ENCODE peak calls at places on chromosomes 1 and 21, in four cellular contexts. One of them, this sample, is unnamed. For H3K4me1, the result is how much of the 10 kb centered on the place peaks cover.

GRCh38 chr21:40053007-40053406 is 185.8 kb downstream of the PCP4 start:
- DNase-seq in CD8-positive, alpha-beta memory T cell: no peak
- DNase-seq in cardiac muscle cell: no peak
- DNase-seq in right lobe of liver: no peak
- DNase-seq in this sample: peak

GRCh38 chr1:206808615-206809014 is 36.3 kb upstream of the IL10 start:
- DNase-seq in CD8-positive, alpha-beta memory T cell: peak
- DNase-seq in right lobe of liver: no peak
- DNase-seq in cardiac muscle cell: peak
- DNase-seq in this sample: no peak

GRCh38 chr21:43909736-43910455 is 44.9 kb downstream of the AGPAT3 start:
- DNase-seq in CD8-positive, alpha-beta memory T cell: no peak
- DNase-seq in right lobe of liver: no peak
- DNase-seq in cardiac muscle cell: no peak
- DNase-seq in this sample: no peak

GRCh38 chr21:44291936-44292811 is 6.5 kb downstream of the AIRE start:
- DNase-seq in right lobe of liver: no peak
- DNase-seq in cardiac muscle cell: no peak
- DNase-seq in CD8-positive, alpha-beta memory T cell: no peak
- DNase-seq in this sample: no peak

GRCh38 chr1:150362721-150363425 is 1.1 kb upstream of the RPRD2 start:
- DNase-seq in right lobe of liver: no peak
- DNase-seq in cardiac muscle cell: no peak
- DNase-seq in CD8-positive, alpha-beta memory T cell: no peak
- DNase-seq in this sample: no peak

GRCh38 chr1:245561659-245562234 is 407.0 kb downstream of the KIF26B start:
- DNase-seq in CD8-positive, alpha-beta memory T cell: no peak
- DNase-seq in cardiac muscle cell: no peak
- DNase-seq in right lobe of liver: no peak
- DNase-seq in this sample: no peak

GRCh38 chr1:226417830-226418546 is 10.1 kb upstream of the PARP1 start:
- DNase-seq in CD8-positive, alpha-beta memory T cell: no peak
- DNase-seq in cardiac muscle cell: no peak
- DNase-seq in right lobe of liver: no peak
- DNase-seq in this sample: no peak

GRCh38 chr1:8790478-8790877 is 27.0 kb downstream of the RERE start:
- DNase-seq in right lobe of liver: no peak
- DNase-seq in CD8-positive, alpha-beta memory T cell: no peak
- DNase-seq in cardiac muscle cell: no peak
- DNase-seq in this sample: no peak

GRCh38 chr1:205812271-205812877 is 624 bp downstream of the SLC41A1 start:
- DNase-seq in right lobe of liver: no peak
- DNase-seq in cardiac muscle cell: peak
- DNase-seq in CD8-positive, alpha-beta memory T cell: no peak
- DNase-seq in this sample: no peak

GRCh38 chr21:26842976-26843911 is 2.0 kb downstream of the ADAMTS1 start:
- DNase-seq in CD8-positive, alpha-beta memory T cell: no peak
- DNase-seq in right lobe of liver: peak
- DNase-seq in cardiac muscle cell: peak
- DNase-seq in this sample: peak

GRCh38 chr21:26840912-26841311 is 4.3 kb downstream of the ADAMTS1 start:
- DNase-seq in cardiac muscle cell: no peak
- DNase-seq in CD8-positive, alpha-beta memory T cell: no peak
- DNase-seq in right lobe of liver: no peak
- DNase-seq in this sample: peak

GRCh38 chr21:26842300-26842699 is 2.9 kb downstream of the ADAMTS1 start:
- DNase-seq in cardiac muscle cell: no peak
- DNase-seq in CD8-positive, alpha-beta memory T cell: no peak
- DNase-seq in right lobe of liver: no peak
- DNase-seq in this sample: no peak

GRCh38 chr21:26837539-26837938 is 7.7 kb downstream of the ADAMTS1 start:
- DNase-seq in right lobe of liver: no peak
- DNase-seq in CD8-positive, alpha-beta memory T cell: no peak
- DNase-seq in cardiac muscle cell: no peak
- DNase-seq in this sample: peak

GRCh38 chr21:26840206-26840605 is 5.0 kb downstream of the ADAMTS1 start:
- DNase-seq in CD8-positive, alpha-beta memory T cell: no peak
- DNase-seq in right lobe of liver: peak
- DNase-seq in cardiac muscle cell: no peak
- DNase-seq in this sample: peak
- H3K4me3 ChIP-seq in CD8-positive, alpha-beta memory T cell: no peak
- H3K4me3 ChIP-seq in right lobe of liver: no peak
- H3K4me3 ChIP-seq in cardiac muscle cell: no peak
- H3K4me3 ChIP-seq in this sample: peak

GRCh38 chr21:16423921-16424320 is 694.1 kb downstream of the USP25 start:
- DNase-seq in cardiac muscle cell: no peak
- DNase-seq in right lobe of liver: no peak
- DNase-seq in CD8-positive, alpha-beta memory T cell: no peak
- DNase-seq in this sample: no peak
- H3K27ac ChIP-seq in cardiac muscle cell: no peak
- H3K27ac ChIP-seq in right lobe of liver: peak
- H3K27ac ChIP-seq in CD8-positive, alpha-beta memory T cell: no peak
- H3K27ac ChIP-seq in this sample: peak

GRCh38 chr1:54462597-54463258 is 56.5 kb upstream of the SSBP3 start:
- DNase-seq in cardiac muscle cell: no peak
- DNase-seq in CD8-positive, alpha-beta memory T cell: no peak
- DNase-seq in right lobe of liver: no peak
- DNase-seq in this sample: no peak
- H3K4me1 ChIP-seq in cardiac muscle cell: half or more
- H3K4me1 ChIP-seq in CD8-positive, alpha-beta memory T cell: under half
- H3K4me1 ChIP-seq in right lobe of liver: under half
- H3K4me1 ChIP-seq in this sample: under half

GRCh38 chr1:118986291-118986838 is 1.8 kb downstream of the TBX15 start:
- DNase-seq in CD8-positive, alpha-beta memory T cell: no peak
- DNase-seq in right lobe of liver: no peak
- DNase-seq in cardiac muscle cell: no peak
- DNase-seq in this sample: no peak
- H3K4me3 ChIP-seq in CD8-positive, alpha-beta memory T cell: no peak
- H3K4me3 ChIP-seq in right lobe of liver: no peak
- H3K4me3 ChIP-seq in cardiac muscle cell: no peak
- H3K4me3 ChIP-seq in this sample: no peak

DNA sequence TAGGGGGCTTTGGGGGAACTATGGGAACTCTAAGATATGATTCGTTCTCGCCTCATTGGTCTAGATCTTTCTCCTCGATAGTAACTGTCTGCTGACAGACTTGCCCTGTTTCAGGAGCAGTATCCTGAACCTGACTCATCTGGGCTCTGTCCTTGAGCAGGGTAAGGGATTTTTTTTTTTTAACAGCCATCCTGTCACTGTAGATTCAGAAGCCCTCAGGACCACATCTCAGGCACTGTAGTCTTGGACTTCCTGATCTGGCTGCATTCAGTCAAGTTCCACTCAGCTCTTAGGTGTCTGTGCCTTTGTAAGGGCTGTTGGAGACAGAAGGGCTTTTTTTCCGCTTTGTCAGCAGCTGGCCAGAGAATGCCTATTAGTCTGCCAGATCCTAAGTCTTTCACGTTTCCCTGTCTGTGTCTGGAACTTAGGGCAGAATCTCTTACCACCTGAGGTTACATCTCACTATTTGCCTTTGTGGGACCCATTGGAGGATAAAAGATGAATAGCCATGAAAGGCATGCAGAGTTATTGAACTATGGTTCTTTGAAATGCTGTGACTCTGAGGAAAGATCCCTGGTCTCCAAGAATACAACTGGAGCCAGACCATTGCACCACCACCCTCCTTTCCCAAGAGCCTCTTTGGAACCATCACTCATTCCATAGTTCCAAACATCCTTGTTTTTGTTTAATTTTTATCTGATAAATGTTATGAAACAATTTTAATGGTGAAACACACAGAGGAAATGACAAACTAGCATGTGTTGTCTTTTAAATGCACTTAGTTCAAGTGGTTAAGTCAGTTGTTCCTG is 49.7 kb upstream of the MACF1 start:
- DNase-seq in CD8-positive, alpha-beta memory T cell: no peak
- DNase-seq in cardiac muscle cell: peak
- DNase-seq in right lobe of liver: peak
- DNase-seq in this sample: no peak
- H3K27ac ChIP-seq in CD8-positive, alpha-beta memory T cell: no peak
- H3K27ac ChIP-seq in cardiac muscle cell: peak
- H3K27ac ChIP-seq in right lobe of liver: peak
- H3K27ac ChIP-seq in this sample: peak

DNA sequence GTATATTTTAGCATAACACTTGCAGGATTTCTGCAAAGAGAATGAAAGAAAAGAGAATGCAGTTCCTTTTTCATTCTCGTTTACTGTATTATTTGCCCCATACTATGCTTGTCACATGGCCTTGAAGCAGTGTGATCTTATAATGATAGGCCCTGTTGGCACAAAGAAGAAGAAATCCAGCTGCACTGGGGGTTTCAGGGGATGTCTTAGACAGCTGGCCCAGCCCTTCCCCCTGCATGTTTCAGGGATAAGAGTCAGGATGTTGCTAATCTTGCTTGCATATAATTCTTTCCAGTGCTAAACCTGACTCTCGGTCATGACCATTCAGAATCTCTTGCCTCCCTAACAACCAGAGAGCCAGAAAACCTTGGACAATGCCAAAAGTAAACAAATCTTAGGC is 369.5 kb downstream of the SEC16B start:
- DNase-seq in right lobe of liver: no peak
- DNase-seq in cardiac muscle cell: no peak
- DNase-seq in CD8-positive, alpha-beta memory T cell: no peak
- DNase-seq in this sample: no peak
- H3K4me1 ChIP-seq in right lobe of liver: under half
- H3K4me1 ChIP-seq in cardiac muscle cell: under half
- H3K4me1 ChIP-seq in CD8-positive, alpha-beta memory T cell: under half
- H3K4me1 ChIP-seq in this sample: under half

GRCh38 chr1:18641005-18641941 is 10.6 kb downstream of the PAX7 start:
- DNase-seq in right lobe of liver: no peak
- DNase-seq in CD8-positive, alpha-beta memory T cell: no peak
- DNase-seq in cardiac muscle cell: no peak
- DNase-seq in this sample: no peak
- H3K4me3 ChIP-seq in right lobe of liver: no peak
- H3K4me3 ChIP-seq in CD8-positive, alpha-beta memory T cell: no peak
- H3K4me3 ChIP-seq in cardiac muscle cell: no peak
- H3K4me3 ChIP-seq in this sample: no peak

GRCh38 chr1:30881266-30882181 is 27.0 kb downstream of the SDC3 start:
- DNase-seq in cardiac muscle cell: no peak
- DNase-seq in right lobe of liver: no peak
- DNase-seq in CD8-positive, alpha-beta memory T cell: no peak
- DNase-seq in this sample: peak

GRCh38 chr1:30879126-30879786 is 29.3 kb downstream of the SDC3 start:
- DNase-seq in right lobe of liver: no peak
- DNase-seq in cardiac muscle cell: no peak
- DNase-seq in CD8-positive, alpha-beta memory T cell: no peak
- DNase-seq in this sample: no peak

GRCh38 chr1:30878559-30878958 is 30.0 kb downstream of the SDC3 start:
- DNase-seq in cardiac muscle cell: no peak
- DNase-seq in right lobe of liver: no peak
- DNase-seq in CD8-positive, alpha-beta memory T cell: no peak
- DNase-seq in this sample: no peak

GRCh38 chr1:30880631-30881155 is 27.9 kb downstream of the SDC3 start:
- DNase-seq in cardiac muscle cell: no peak
- DNase-seq in CD8-positive, alpha-beta memory T cell: no peak
- DNase-seq in right lobe of liver: no peak
- DNase-seq in this sample: peak

DNA sequence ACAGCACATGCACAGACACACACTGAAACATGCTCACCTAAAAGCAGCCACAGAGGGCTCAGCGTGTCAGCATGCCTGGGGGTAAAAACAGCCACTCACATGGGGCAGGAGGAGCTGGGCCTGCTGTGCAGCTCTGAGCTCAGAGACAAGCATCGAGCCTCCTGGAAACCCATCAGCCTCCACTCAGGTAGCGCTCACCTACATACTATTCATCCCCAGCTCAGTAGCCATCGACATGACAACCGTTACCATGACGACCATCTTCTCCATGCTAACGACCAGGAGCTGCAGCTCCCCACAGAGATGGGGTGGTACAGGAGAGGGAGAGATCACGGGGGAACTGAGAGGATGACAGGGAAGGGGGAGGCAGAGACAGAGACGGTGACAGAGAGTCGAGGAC is 28.6 kb downstream of the SDC3 start:
- DNase-seq in CD8-positive, alpha-beta memory T cell: no peak
- DNase-seq in cardiac muscle cell: no peak
- DNase-seq in right lobe of liver: no peak
- DNase-seq in this sample: no peak
- H3K27ac ChIP-seq in CD8-positive, alpha-beta memory T cell: no peak
- H3K27ac ChIP-seq in cardiac muscle cell: no peak
- H3K27ac ChIP-seq in right lobe of liver: no peak
- H3K27ac ChIP-seq in this sample: no peak